ENCODE peak calls at places on chromosomes 5 and 9, in ten cellular contexts. V is PC-3, E is heart left ventricle, X is NT2/D1, Y is upper lobe of right lung, D is lower lobe of right lung, R is right atrium auricular region, N is HCT116, W is Peyer's patch, B is A549. O is an unnamed sample. For H3K9me3, the result is how much of the 10 kb centered on the place peaks cover.

GRCh38 chr5:175388531-175388930 is 55.5 kb downstream of the DRD1 start:
- DNase-seq in W (no peak), D (no peak), R (no peak), B (no peak), V (no peak), N (no peak), X (no peak), Y (no peak), E (no peak), O (no peak)

GRCh38 chr5:5483880-5484595 is 61.6 kb downstream of the ICE1 start:
- DNase-seq in W (no peak), Y (no peak), E (no peak), R (no peak), B (no peak), N (no peak), V (no peak), X (peak), D (no peak), O (no peak)

GRCh38 chr5:180126716-180127681 is 55.4 kb upstream of the RNF130 start:
- DNase-seq in R (peak), B (peak), W (peak), Y (peak), E (no peak), X (no peak), D (no peak), N (no peak), V (peak), O (no peak)

GRCh38 chr9:36298566-36298965 is 40.3 kb upstream of the GNE start:
- DNase-seq in R (no peak), E (no peak), B (no peak), D (no peak), V (no peak), W (no peak), N (no peak), X (no peak), Y (no peak), O (no peak)

GRCh38 chr9:115590016-115590415 is 472.1 kb upstream of the TNC start:
- DNase-seq in E (peak), R (no peak), N (no peak), Y (no peak), X (no peak), W (no peak), D (no peak), V (peak), B (peak), O (peak)

GRCh38 chr5:101679816-101680215 is 616.3 kb downstream of the SLCO4C1 start:
- DNase-seq in E (no peak), X (no peak), R (no peak), V (peak), D (no peak), N (no peak), W (no peak), Y (no peak), B (no peak), O (no peak)

GRCh38 chr5:81154725-81155124 is 78.4 kb upstream of the CKMT2 start:
- DNase-seq in V (no peak), W (no peak), D (no peak), Y (no peak), R (no peak), B (no peak), X (no peak), N (no peak), E (no peak), O (no peak)

GRCh38 chr5:86979801-86980510 is 287.7 kb upstream of the RASA1 start:
- DNase-seq in E (no peak), X (no peak), Y (no peak), V (peak), N (peak), B (no peak), D (no peak), W (no peak), R (peak), O (no peak)

DNA sequence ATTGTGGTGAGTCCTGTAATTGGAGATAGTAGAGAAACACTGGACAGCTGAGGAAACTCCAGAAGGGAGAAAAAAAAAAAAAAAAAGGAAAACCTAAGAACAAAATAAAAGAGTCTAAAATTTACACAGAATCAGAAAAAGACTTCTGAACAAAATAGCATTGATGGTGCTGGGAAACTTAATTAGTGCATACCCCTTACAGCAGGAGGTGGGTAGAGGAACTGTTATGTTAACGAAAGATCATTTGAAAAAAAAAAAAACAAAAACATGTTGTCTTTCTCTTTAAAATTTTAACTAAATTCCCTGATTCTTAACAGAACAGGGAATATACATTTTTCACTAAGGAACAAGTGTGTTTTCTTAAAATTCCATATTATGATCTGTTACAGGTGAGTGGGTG is 11.6 kb upstream of the MTX3 start:
- DNase-seq in D (no peak), N (no peak), X (no peak), B (no peak), V (no peak), R (no peak), E (no peak), Y (no peak), W (no peak), O (no peak)
- H3K4me3 ChIP-seq in D (no peak), N (no peak), X (no peak), B (no peak), V (no peak), R (no peak), E (no peak), Y (no peak), W (no peak), O (no peak)

GRCh38 chr5:141362719-141363118 is 1.2 kb upstream of the PCDHGA5 start:
- DNase-seq in B (no peak), E (no peak), D (no peak), Y (no peak), N (no peak), R (no peak), X (no peak), W (no peak), V (no peak), O (no peak)
- H3K9me3 ChIP-seq in B (half or more), E (under half), D (half or more), Y (under half), N (under half), R (under half), X (under half), W (under half), V (under half), O (half or more)

GRCh38 chr9:71936066-71936465 is 24.6 kb downstream of the C9orf85 start:
- DNase-seq in X (no peak), B (no peak), D (no peak), R (no peak), V (no peak), E (no peak), W (no peak), N (no peak), Y (no peak), O (no peak)

GRCh38 chr9:71941998-71942567 is 30.6 kb downstream of the C9orf85 start:
- DNase-seq in D (no peak), N (no peak), X (no peak), Y (no peak), R (no peak), E (no peak), V (peak), W (no peak), B (no peak), O (no peak)

GRCh38 chr9:71941060-71941568 is 29.7 kb downstream of the C9orf85 start:
- DNase-seq in E (no peak), X (no peak), R (no peak), N (no peak), Y (no peak), W (no peak), B (no peak), V (peak), D (no peak), O (no peak)

GRCh38 chr9:71937070-71937625 is 25.7 kb downstream of the C9orf85 start:
- DNase-seq in R (no peak), V (no peak), B (no peak), W (no peak), Y (no peak), D (no peak), N (no peak), E (no peak), X (no peak), O (no peak)

DNA sequence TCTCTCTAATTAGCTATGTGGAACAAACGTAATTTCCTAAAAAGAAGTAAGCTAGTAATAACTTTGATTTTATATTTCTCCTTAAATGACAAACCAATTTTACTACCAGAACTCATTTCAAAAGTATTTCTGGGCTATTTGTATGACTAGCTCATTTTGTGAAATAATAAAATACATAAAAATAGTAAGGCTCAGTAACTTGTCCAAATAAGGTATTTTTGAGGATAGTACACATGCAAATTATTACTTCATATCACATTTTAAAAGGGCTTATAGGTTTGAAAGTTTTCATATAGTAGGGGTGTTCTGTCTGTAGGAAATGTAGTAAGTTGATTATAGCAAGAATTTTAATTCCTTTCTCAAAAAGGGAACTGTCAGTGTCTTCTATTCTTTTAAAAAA is 26.5 kb downstream of the C9orf85 start:
- DNase-seq in W (no peak), B (no peak), N (no peak), R (no peak), E (no peak), Y (no peak), D (no peak), V (no peak), X (no peak), O (no peak)
- H3K4me3 ChIP-seq in W (no peak), B (no peak), N (no peak), R (no peak), E (no peak), Y (no peak), D (no peak), V (no peak), X (no peak), O (peak)

DNA sequence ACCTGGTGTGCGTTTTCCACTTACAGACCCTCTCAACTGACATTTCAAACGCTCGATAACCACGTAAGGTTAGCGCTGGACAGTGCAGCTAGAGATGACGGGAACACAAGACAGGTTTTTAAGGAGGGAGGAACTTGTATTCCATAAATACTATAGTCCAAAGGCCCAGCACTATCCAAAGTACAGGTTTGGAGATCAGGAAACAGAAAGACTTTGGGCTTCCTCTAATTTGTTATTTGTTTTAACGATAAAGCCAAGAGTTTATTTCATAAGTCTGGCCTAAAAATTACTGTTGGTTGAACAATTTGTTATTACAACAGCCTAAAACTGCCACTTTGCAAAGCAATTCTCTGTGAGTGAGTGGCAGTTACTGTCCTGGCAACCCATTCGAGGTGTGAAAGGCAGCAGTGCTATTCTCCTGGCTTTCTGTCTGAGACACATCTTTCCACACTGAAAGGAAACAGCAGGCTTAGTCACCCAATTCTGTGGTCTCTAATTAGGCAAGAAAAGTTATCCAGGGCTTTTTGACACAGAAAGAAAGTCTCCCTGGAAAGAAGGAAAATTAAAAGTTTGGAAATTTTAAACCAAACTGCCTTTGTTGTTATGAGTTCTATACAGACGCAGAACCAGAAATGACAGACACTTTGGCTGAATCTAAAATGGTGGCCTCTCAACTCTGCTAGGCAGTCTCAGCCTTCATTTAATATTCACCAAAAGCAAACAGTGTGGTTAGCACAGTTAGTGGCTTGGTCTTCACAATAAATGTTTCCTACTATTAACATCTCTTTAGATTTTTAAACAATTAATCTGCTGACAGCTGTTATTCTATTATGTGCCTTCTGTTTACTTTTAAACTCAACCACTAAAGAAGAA is 33.9 kb downstream of the PSMB7 start:
- DNase-seq in V (no peak), W (no peak), E (no peak), N (no peak), X (no peak), B (no peak), D (no peak), Y (no peak), R (no peak), O (no peak)
- H3K9me3 ChIP-seq in V (under half), W (under half), E (under half), N (under half), X (under half), B (under half), D (under half), Y (under half), R (under half), O (under half)

GRCh38 chr5:77101298-77101697 is 14.2 kb upstream of the ZBED3 start:
- DNase-seq in Y (no peak), X (no peak), R (no peak), E (no peak), V (peak), W (no peak), B (no peak), D (no peak), N (no peak), O (no peak)
- H3K4me3 ChIP-seq in Y (no peak), X (no peak), R (no peak), E (no peak), V (no peak), W (no peak), B (no peak), D (no peak), N (no peak), O (no peak)

GRCh38 chr9:112689341-112689740 is 28.6 kb downstream of the INIP start:
- DNase-seq in E (no peak), D (no peak), B (no peak), W (no peak), V (no peak), X (no peak), R (no peak), N (no peak), Y (no peak), O (no peak)
- H3K9me3 ChIP-seq in E (under half), D (under half), B (under half), W (under half), V (under half), X (under half), R (under half), N (under half), Y (under half), O (under half)

DNA sequence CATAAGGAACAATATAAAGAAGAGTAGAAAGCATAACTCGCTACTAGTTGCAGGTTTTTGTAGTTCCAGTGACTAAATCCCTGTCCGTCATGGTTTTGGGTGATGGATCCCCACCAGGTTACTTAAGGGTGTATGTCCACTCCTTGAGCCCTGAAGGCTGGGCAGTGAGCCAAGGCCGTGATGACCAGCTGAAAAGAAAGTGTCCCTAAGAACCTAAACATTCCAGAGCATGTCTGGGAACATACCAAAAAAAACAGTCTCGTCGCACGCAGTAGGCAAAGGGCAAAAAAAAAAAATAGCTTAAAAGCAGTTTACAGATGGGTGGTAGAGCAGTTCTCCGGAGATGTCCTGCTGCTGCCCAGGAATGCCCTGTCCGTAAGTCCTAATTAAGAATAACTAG is 21.4 kb upstream of the SNAPC3 start:
- DNase-seq in V (no peak), Y (no peak), W (no peak), R (no peak), X (no peak), N (no peak), E (no peak), D (no peak), B (no peak), O (no peak)
- H3K4me3 ChIP-seq in V (no peak), Y (no peak), W (no peak), R (no peak), X (no peak), N (no peak), E (no peak), D (no peak), B (no peak), O (peak)

O was measured in tibial artery.